ENCODE peak calls at places on chromosome 11, in five cellular contexts. J is EL; H is Right ventricle myocardium superior; P is activated naive CD8-positive, alpha-beta T cell treated with anti-CD3 and anti-CD28 coated beads, Interleukin-2, amount 50 U/mL, for 24 hours; K is mesothelial cell of epicardium. B is an unnamed sample.

GRCh38 chr11:131412061-131412460 is 41.6 kb downstream of the NTM start:
- DNase-seq in J (no peak), H (no peak), P (no peak), K (no peak), B (no peak)

GRCh38 chr11:47107709-47108108 is 69.0 kb downstream of the ARFGAP2 start:
- DNase-seq in J (no peak), H (no peak), P (no peak), K (no peak), B (no peak)

GRCh38 chr11:132994038-132994502 is 538.2 kb downstream of the OPCML start:
- DNase-seq in J (no peak), H (no peak), P (no peak), K (no peak), B (no peak)

GRCh38 chr11:57549983-57550382 is 12.6 kb downstream of the SMTNL1 start:
- DNase-seq in J (no peak), H (no peak), P (no peak), K (no peak), B (no peak)

GRCh38 chr11:76152086-76152658 is 54.1 kb downstream of the WNT11 start:
- DNase-seq in J (peak), H (peak), P (peak), K (peak), B (peak)

GRCh38 chr11:119315139-119316016 is 1.6 kb downstream of the MCAM start:
- DNase-seq in J (peak), H (no peak), P (peak), K (no peak), B (no peak)

GRCh38 chr11:95605271-95605940 is 184.2 kb downstream of the FAM76B start:
- DNase-seq in J (no peak), H (no peak), P (no peak), K (no peak), B (no peak)

GRCh38 chr11:86265194-86265593 is 20.6 kb downstream of the EED start:
- DNase-seq in J (no peak), H (no peak), P (no peak), K (no peak), B (no peak)

GRCh38 chr11:31240340-31240904 is 129.1 kb downstream of the DCDC1 start:
- DNase-seq in J (peak), H (no peak), P (peak), K (no peak), B (peak)

GRCh38 chr11:75639752-75640151 is 29.1 kb downstream of the MAP6 start:
- DNase-seq in J (peak), H (peak), P (no peak), K (peak), B (peak)

GRCh38 chr11:92765965-92766371 is 203.5 kb upstream of the MTNR1B start:
- DNase-seq in J (peak), H (peak), P (no peak), K (no peak), B (peak)

GRCh38 chr11:121451982-121452608 is at the start of gene SORL1:
- DNase-seq in J (peak), H (peak), P (peak), K (peak), B (peak)